ENCODE peak calls at places on chromosome 12, in five cellular contexts. S is HepG2, F is K562, R is GM12878, N is SK-N-SH. K is an unnamed sample.

GRCh38 chr12:42574879-42575278 is 14.7 kb downstream of the PRICKLE1 start:
- DNase-seq in S (no peak), F (no peak), R (no peak), N (no peak), K (no peak)

GRCh38 chr12:47808574-47809380 is 10.9 kb downstream of the HDAC7 start:
- DNase-seq in S (no peak), F (peak), R (no peak), N (no peak), K (no peak)

GRCh38 chr12:18383203-18383602 is 121.9 kb downstream of the PIK3C2G start:
- DNase-seq in S (peak), F (no peak), R (no peak), N (no peak), K (no peak)

GRCh38 chr12:71430756-71431155 is 8.8 kb upstream of the LGR5 start:
- DNase-seq in S (no peak), F (no peak), R (no peak), N (no peak), K (no peak)

GRCh38 chr12:68148261-68148951 is 11.1 kb downstream of the IFNG start:
- DNase-seq in S (no peak), F (no peak), R (no peak), N (no peak), K (no peak)

GRCh38 chr12:6133642-6134041 is 9.2 kb upstream of the VWF start:
- DNase-seq in S (no peak), F (no peak), R (no peak), N (no peak), K (no peak)

GRCh38 chr12:115542656-115543055 is 734.8 kb downstream of the MED13L start:
- DNase-seq in S (peak), F (no peak), R (no peak), N (no peak), K (no peak)

GRCh38 chr12:2960432-2960956 is 1.3 kb downstream of the TEAD4 start:
- DNase-seq in S (peak), F (no peak), R (no peak), N (no peak), K (no peak)

GRCh38 chr12:47652491-47653234 is 53.2 kb downstream of the RPAP3 start:
- DNase-seq in S (peak), F (no peak), R (no peak), N (no peak), K (peak)

GRCh38 chr12:80422549-80422948 is 21.5 kb upstream of the PTPRQ start:
- DNase-seq in S (no peak), F (no peak), R (no peak), N (no peak), K (no peak)

GRCh38 chr12:50039151-50039835 is 14.0 kb upstream of the RACGAP1 start:
- DNase-seq in S (peak), F (peak), R (no peak), N (peak), K (peak)

GRCh38 chr12:21881950-21882349 is 59.3 kb downstream of the ABCC9 start:
- DNase-seq in S (no peak), F (no peak), R (no peak), N (no peak), K (no peak)

GRCh38 chr12:92290881-92291280 is 145.2 kb upstream of the BTG1 start:
- DNase-seq in S (no peak), F (no peak), R (no peak), N (no peak), K (no peak)

GRCh38 chr12:92403210-92404175 is 257.8 kb upstream of the BTG1 start:
- DNase-seq in S (no peak), F (peak), R (peak), N (no peak), K (no peak)

GRCh38 chr12:4483885-4484823 is 38.5 kb upstream of the FGF6 start:
- DNase-seq in S (no peak), F (no peak), R (no peak), N (no peak), K (no peak)

DNA sequence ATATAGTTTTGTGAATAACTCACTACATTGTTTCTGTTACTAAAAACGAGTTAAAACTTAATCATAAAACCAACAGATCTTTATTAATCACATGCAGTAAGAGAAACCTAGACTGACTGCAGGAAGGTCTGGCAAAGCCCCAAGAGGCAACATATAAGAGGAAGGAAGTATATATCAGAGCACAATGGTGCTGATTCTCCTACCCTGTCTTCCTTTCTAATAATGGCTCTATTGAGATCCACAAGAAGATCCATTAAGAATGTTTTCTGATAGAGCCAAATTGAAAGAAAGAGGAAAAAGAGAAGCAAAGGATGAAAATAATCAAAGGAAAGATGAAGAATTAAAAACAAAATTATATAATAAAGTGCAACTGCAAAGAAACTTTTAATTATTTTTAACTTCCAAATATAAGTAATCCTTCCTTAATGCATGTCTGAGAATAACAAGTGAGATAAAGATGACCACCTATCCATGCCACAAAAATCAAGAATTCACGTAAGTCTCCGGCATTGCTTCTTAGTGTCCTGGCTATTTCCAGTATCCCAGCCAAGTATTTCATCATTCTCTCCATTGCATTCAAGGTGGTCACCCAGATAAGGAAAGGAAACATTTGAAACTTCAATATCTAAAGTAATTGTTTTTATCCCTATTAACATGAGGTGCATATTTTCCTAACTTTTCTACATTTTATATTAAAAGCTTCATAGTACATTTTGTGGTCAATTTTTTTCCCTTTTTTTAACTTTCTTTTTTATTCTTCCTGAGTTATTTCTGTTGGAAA is 62.2 kb downstream of the SOX5 start:
- DNase-seq in S (no peak), F (peak), R (no peak), N (no peak), K (no peak)
- TF ChIP-seq GABPA in S (no peak), F (no peak), R (no peak), N (no peak), K (no peak)

GRCh38 chr12:104708891-104709290 is 249.2 kb downstream of the SLC41A2 start:
- DNase-seq in S (no peak), F (no peak), R (no peak), N (no peak), K (no peak)
- TF ChIP-seq POLR2AphosphoS5 in S (no peak), F (no peak), R (no peak), N (no peak), K (no peak)

DNA sequence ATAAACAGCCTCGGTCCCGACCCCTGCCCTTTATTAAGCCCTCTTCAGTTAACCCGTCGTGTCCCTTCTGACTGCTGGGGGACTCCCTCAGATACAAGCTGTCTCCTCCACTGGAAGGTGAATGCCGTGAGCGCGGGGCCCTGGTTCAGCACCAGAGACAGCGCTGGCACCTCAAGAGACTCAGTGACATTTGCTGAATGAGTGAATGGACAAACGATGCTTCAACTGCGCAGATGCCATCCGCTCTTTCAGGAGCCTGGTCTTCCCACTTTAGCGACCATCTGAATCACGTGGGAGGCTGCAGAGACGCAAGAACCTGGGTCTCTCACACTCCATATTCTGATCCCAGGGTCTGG is 92.6 kb upstream of the SFSWAP start:
- DNase-seq in S (no peak), F (peak), R (no peak), N (no peak), K (no peak)
- TF ChIP-seq REST in S (peak), F (peak), R (peak), N (no peak), K (peak)

DNA sequence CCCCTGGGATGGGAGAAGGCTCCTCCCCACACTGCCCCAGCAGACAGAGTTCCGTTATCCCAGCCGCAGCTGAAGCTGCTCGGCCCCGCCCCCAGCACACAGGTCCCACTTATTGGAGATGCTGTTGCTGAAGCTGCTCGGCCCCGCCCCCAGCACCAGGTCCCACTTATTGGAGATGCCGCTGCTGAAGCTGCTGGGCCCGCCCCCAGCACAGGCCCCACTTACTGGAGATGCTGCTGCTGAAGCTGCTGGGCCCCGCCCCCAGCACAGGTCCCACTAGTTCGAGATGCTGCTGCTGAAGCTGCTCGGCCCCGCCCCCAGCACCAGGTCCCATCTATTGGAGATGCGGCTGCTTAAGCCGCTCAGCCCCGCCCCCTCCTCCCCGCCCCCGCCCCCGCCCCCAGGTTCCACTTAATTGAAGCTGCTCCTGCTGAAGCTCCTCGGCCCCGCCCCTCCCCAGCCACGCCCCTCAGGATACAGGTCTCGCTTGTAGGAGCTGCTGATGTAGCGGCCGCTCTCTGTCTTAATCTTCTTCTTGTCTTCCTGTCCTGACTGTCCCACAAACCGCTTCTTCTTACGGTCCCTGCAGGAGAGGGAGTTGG is 12.0 kb downstream of the CFAP73 start:
- DNase-seq in S (no peak), F (peak), R (no peak), N (peak), K (no peak)
- TF ChIP-seq GABPA in S (no peak), F (no peak), R (no peak), N (no peak), K (no peak)

GRCh38 chr12:51216652-51217051 is 1.2 kb downstream of the POU6F1 start:
- DNase-seq in S (no peak), F (no peak), R (no peak), N (no peak), K (no peak)

GRCh38 chr12:51218607-51219161 is 822 bp upstream of the POU6F1 start:
- DNase-seq in S (peak), F (peak), R (no peak), N (no peak), K (no peak)

GRCh38 chr12:51219345-51219744 is 1.5 kb upstream of the POU6F1 start:
- DNase-seq in S (peak), F (no peak), R (no peak), N (no peak), K (no peak)

GRCh38 chr12:51217133-51217967 is 512 bp downstream of the POU6F1 start:
- DNase-seq in S (no peak), F (peak), R (no peak), N (peak), K (no peak)

GRCh38 chr12:51217968-51218606 is at the start of gene POU6F1:
- DNase-seq in S (peak), F (peak), R (peak), N (peak), K (peak)
- TF ChIP-seq POLR2AphosphoS5 in S (no peak), F (no peak), R (peak), N (no peak), K (no peak)

GRCh38 chr12:132190012-132190755 is 45.9 kb downstream of the NOC4L start:
- DNase-seq in S (no peak), F (no peak), R (no peak), N (no peak), K (no peak)
- TF ChIP-seq REST in S (no peak), F (no peak), R (no peak), N (no peak), K (no peak)